ENCODE peak calls at places on chromosomes 5 and 9, in seven cellular contexts. C is uterus; W is left lung; M is CD4-positive, alpha-beta memory T cell; G is heart right ventricle; Z is SJSA1; E is H9. N is an unnamed sample.

GRCh38 chr5:105506692-105507277 is 1944.2 kb upstream of the NUDT12 start:
- DNase-seq in C (no peak), W (no peak), M (no peak), G (no peak), Z (no peak), E (peak; percentile 67), N (no peak)

GRCh38 chr9:124264812-124265211 is 7.1 kb downstream of the NEK6 start:
- DNase-seq in C (no peak), W (no peak), M (no peak), G (no peak), Z (no peak), E (no peak), N (no peak)

GRCh38 chr9:6910032-6910431 is 152.3 kb downstream of the KDM4C start:
- DNase-seq in C (no peak), W (no peak), M (no peak), G (no peak), Z (no peak), E (no peak), N (no peak)

GRCh38 chr5:168364151-168364661 is 72.8 kb downstream of the WWC1 start:
- DNase-seq in C (no peak), W (no peak), M (no peak), G (no peak), Z (peak; percentile 51), E (no peak), N (no peak)

GRCh38 chr9:17905356-17906203 is 326.7 kb downstream of the SH3GL2 start:
- DNase-seq in C (peak; percentile 45), W (no peak), M (no peak), G (no peak), Z (no peak), E (peak; percentile 29), N (no peak)

GRCh38 chr9:81002242-81002641 is 687.1 kb downstream of the TLE1 start:
- DNase-seq in C (no peak), W (no peak), M (no peak), G (no peak), Z (no peak), E (no peak), N (no peak)

GRCh38 chr9:34550681-34551270 is 28.0 kb upstream of the ENHO start:
- DNase-seq in C (no peak), W (peak; percentile 41), M (no peak), G (no peak), Z (no peak), E (no peak), N (no peak)

GRCh38 chr5:157390179-157390923 is 69.7 kb upstream of the NIPAL4 start:
- DNase-seq in C (no peak), W (peak; percentile 72), M (peak; percentile 71), G (no peak), Z (peak; percentile 87), E (no peak), N (no peak)

GRCh38 chr9:127588740-127589506 is 23.2 kb upstream of the STXBP1 start:
- DNase-seq in C (no peak), W (no peak), M (no peak), G (no peak), Z (no peak), E (peak; percentile 66), N (no peak)

GRCh38 chr5:167319243-167319642 is 972.2 kb upstream of the WWC1 start:
- DNase-seq in C (no peak), W (no peak), M (no peak), G (no peak), Z (no peak), E (no peak), N (no peak)

GRCh38 chr5:32964246-32964645 is 253.1 kb downstream of the NPR3 start:
- DNase-seq in C (no peak), W (no peak), M (no peak), G (no peak), Z (no peak), E (no peak), N (no peak)

GRCh38 chr5:32955814-32956213 is 244.7 kb downstream of the NPR3 start:
- DNase-seq in C (no peak), W (no peak), M (no peak), G (no peak), Z (peak; percentile 13), E (no peak), N (no peak)

GRCh38 chr5:32961066-32961429 is 249.9 kb downstream of the NPR3 start:
- DNase-seq in C (no peak), W (no peak), M (no peak), G (no peak), Z (no peak), E (no peak), N (no peak)

GRCh38 chr5:32960340-32961065 is 249.4 kb downstream of the NPR3 start:
- DNase-seq in C (no peak), W (no peak), M (no peak), G (no peak), Z (no peak), E (no peak), N (no peak)
- H3K4me1 ChIP-seq in C (no peaks in the 10 kb centered on the region), W (no peaks in the 10 kb centered on the region), M (no peaks in the 10 kb centered on the region), G (no peaks in the 10 kb centered on the region), Z (no peaks in the 10 kb centered on the region), E (no peaks in the 10 kb centered on the region), N (no peaks in the 10 kb centered on the region)

GRCh38 chr5:133610489-133611356 is 1.6 kb downstream of the FSTL4 start:
- DNase-seq in C (peak; percentile 21), W (peak; percentile 90), M (no peak), G (peak; percentile 45), Z (peak; percentile 44), E (peak; percentile 80), N (no peak)

GRCh38 chr5:133613743-133614142 is 1.4 kb upstream of the FSTL4 start:
- DNase-seq in C (no peak), W (no peak), M (no peak), G (no peak), Z (no peak), E (no peak), N (no peak)

GRCh38 chr5:133612021-133612860 is at the start of gene FSTL4:
- DNase-seq in C (no peak), W (peak; percentile 89), M (no peak), G (no peak), Z (no peak), E (peak; percentile 75), N (no peak)

GRCh38 chr5:133613184-133613583 is 843 bp upstream of the FSTL4 start:
- DNase-seq in C (no peak), W (no peak), M (no peak), G (no peak), Z (no peak), E (no peak), N (no peak)

DNA sequence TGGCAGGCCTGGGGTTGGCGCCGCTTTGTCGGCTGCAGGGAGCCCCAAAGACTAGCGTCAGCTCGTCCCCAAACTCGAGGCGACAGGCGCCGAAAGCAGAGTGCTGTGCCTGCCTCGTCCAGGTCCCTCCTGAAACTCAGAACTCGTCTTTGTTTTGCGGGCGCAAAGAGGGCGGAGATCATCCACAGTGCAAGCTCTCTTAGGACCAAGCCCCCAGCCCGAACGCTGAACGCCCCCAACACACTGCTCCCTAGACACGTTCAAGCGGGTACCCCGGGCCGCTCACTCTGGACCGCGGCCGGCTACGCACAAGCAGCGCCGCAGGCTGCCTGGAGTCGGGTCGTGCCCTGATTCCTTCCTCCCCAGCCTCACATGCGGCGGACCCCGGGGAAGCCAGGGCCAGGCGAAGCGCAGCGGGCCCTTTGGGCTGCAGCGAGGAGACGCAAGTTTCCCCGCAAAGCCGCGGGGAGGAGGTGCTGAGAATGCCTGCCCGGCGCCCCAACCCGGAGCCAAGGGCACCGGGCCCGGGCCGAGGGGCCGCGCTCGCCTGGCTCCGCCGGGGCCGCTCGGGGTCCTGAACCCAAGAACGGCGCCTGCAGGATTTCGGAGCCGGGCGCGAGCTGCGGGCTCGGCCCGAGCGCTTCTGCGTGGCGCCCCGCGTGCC is 852 bp downstream of the FSTL4 start:
- DNase-seq in C (no peak), W (no peak), M (no peak), G (no peak), Z (no peak), E (no peak), N (no peak)
- H3K27me3 ChIP-seq in C (no peaks in the 10 kb centered on the region), W (peaks cover 45% of the 10 kb centered on the region), M (peaks cover 18% of the 10 kb centered on the region), G (peaks cover 86% of the 10 kb centered on the region), Z (peaks cover 81% of the 10 kb centered on the region), E (peaks cover 26% of the 10 kb centered on the region), N (no peaks in the 10 kb centered on the region)

DNA sequence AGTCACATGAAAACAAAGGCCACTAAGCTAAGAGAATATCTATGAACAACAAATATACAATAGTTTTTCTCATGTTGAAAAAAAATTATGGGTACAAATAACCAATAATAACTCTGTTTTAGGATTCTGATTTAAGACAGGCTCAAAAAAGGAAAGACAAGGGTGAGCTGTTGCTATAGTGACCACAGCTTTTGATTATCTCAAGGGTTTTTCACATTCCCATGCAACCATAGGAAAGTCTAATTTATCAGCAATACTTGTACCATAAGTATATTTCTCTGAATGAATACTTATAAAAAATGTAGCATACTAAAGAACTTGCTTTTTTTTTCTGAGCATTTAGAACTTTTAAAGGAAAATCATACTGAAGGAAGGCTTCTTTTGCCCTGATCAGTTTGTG is 68.0 kb downstream of the MRPS27 start:
- DNase-seq in C (no peak), W (no peak), M (no peak), G (no peak), Z (no peak), E (no peak), N (no peak)
- H3K4me1 ChIP-seq in C (no peaks in the 10 kb centered on the region), W (peaks cover 22% of the 10 kb centered on the region), M (no peaks in the 10 kb centered on the region), G (peaks cover 14% of the 10 kb centered on the region), Z (peaks cover 26% of the 10 kb centered on the region), E (peaks cover 3% of the 10 kb centered on the region), N (peaks cover 45% of the 10 kb centered on the region)

GRCh38 chr5:171629221-171630005 is 156.2 kb upstream of the SMIM23 start:
- DNase-seq in C (no peak), W (no peak), M (no peak), G (no peak), Z (no peak), E (peak; percentile 29), N (no peak)
- H3K27me3 ChIP-seq in C (no peaks in the 10 kb centered on the region), W (no peaks in the 10 kb centered on the region), M (no peaks in the 10 kb centered on the region), G (no peaks in the 10 kb centered on the region), Z (peaks cover 5% of the 10 kb centered on the region), E (peaks cover 12% of the 10 kb centered on the region), N (no peaks in the 10 kb centered on the region)